ENCODE peak calls at places on chromosome 1, in four cellular contexts. S is AG09309, G is fibroblast of lung, V is mucosa of descending colon. Q is an unnamed sample.

GRCh38 chr1:234667891-234668576 is 58.1 kb upstream of the IRF2BP2 start:
- DNase-seq in V (no peak), S (no peak), G (no peak), Q (no peak)

GRCh38 chr1:2248127-2248826 is 20.2 kb downstream of the SKI start:
- DNase-seq in V (peak), S (no peak), G (no peak), Q (peak)

GRCh38 chr1:149936076-149936991 is at the start of gene MTMR11:
- DNase-seq in V (no peak), S (no peak), G (peak), Q (peak)

GRCh38 chr1:228486596-228487335 is 416 bp upstream of the RNF187 start:
- DNase-seq in V (peak), S (peak), G (peak), Q (peak)

GRCh38 chr1:62358974-62359373 is 39.7 kb upstream of the KANK4 start:
- DNase-seq in G (no peak), V (no peak), S (no peak), Q (no peak)

GRCh38 chr1:71068325-71069240 is 12.3 kb downstream of the ZRANB2 start:
- DNase-seq in V (no peak), S (no peak), G (no peak), Q (no peak)

GRCh38 chr1:35555601-35556477 is 1.4 kb downstream of the KIAA0319L start:
- DNase-seq in V (no peak), S (peak), G (no peak), Q (no peak)

GRCh38 chr1:167428418-167428817 is 89.9 kb downstream of the CD247 start:
- DNase-seq in S (no peak), G (peak), V (no peak), Q (no peak)

GRCh38 chr1:35369922-35370671 is 101.6 kb downstream of the ZMYM4 start:
- DNase-seq in G (peak), V (no peak), S (peak), Q (peak)

GRCh38 chr1:230286166-230286889 is 139.8 kb downstream of the PGBD5 start:
- DNase-seq in V (no peak), G (no peak), S (no peak), Q (no peak)

Q was measured in colonic mucosa.